ENCODE peak calls at places on chromosomes 11 and 22, in six cellular contexts. D is NCI-H510A treated with DMSO at 0.1 percent for 48 hours; K is GM10248; X is cardiac septum; H is pancreas; L is activated CD8-positive, alpha-beta T cell treated with anti-CD3 and anti-CD28 coated beads, Interleukin-2, amount 10 ng/mL, durations not matched to agents 7 days and 5 days. S is an unnamed sample.

GRCh38 chr11:113906038-113906437 is 1.4 kb downstream of the HTR3B start:
- DNase-seq in D (peak), K (no peak), X (no peak), H (peak), L (no peak), S (no peak)

GRCh38 chr11:7657306-7658025 is 15.8 kb downstream of the CYB5R2 start:
- DNase-seq in D (peak), K (no peak), X (no peak), H (peak), L (peak), S (no peak)

GRCh38 chr11:84673753-84674152 is 953.4 kb downstream of the DLG2 start:
- DNase-seq in D (no peak), K (no peak), X (no peak), H (no peak), L (no peak), S (no peak)

GRCh38 chr11:68677432-68677831 is 6.9 kb upstream of the GAL start:
- DNase-seq in D (no peak), K (no peak), X (peak), H (peak), L (no peak), S (no peak)

GRCh38 chr11:132631956-132632355 is 900.3 kb downstream of the OPCML start:
- DNase-seq in D (no peak), K (no peak), X (no peak), H (no peak), L (no peak), S (no peak)

GRCh38 chr22:27748355-27749168 is 53.0 kb downstream of the MN1 start:
- DNase-seq in D (no peak), K (no peak), X (peak), H (no peak), L (no peak), S (no peak)

GRCh38 chr11:122746050-122746478 is 90.5 kb downstream of the UBASH3B start:
- DNase-seq in D (no peak), K (peak), X (peak), H (no peak), L (peak), S (no peak)

GRCh38 chr11:65471410-65471762 is 27.5 kb upstream of the MALAT1 start:
- DNase-seq in D (no peak), K (peak), X (peak), H (peak), L (no peak), S (peak)

GRCh38 chr11:2582436-2582931 is 117.3 kb downstream of the KCNQ1OT1 start:
- DNase-seq in D (no peak), K (no peak), X (peak), H (peak), L (no peak), S (no peak)

GRCh38 chr11:30454108-30454507 is 131.2 kb downstream of the ARL14EP start:
- DNase-seq in D (no peak), K (no peak), X (no peak), H (no peak), L (no peak), S (no peak)

GRCh38 chr11:23866641-23867040 is 630.2 kb upstream of the LUZP2 start:
- DNase-seq in D (no peak), K (no peak), X (no peak), H (no peak), L (no peak), S (no peak)

GRCh38 chr11:111510311-111510710 is 1.9 kb downstream of the BTG4 start:
- DNase-seq in D (no peak), K (no peak), X (no peak), H (no peak), L (no peak), S (no peak)

GRCh38 chr11:2301631-2302272 is at the start of the genes C11orf21 and TSPAN32:
- DNase-seq in D (no peak), K (no peak), X (peak), H (no peak), L (peak), S (no peak)

GRCh38 chr11:47410404-47411264 is 2.2 kb downstream of the SLC39A13 start:
- DNase-seq in D (no peak), K (no peak), X (no peak), H (no peak), L (no peak), S (no peak)

GRCh38 chr11:875769-876301 is 33.2 kb downstream of the TSPAN4 start:
- DNase-seq in D (no peak), K (no peak), X (no peak), H (no peak), L (no peak), S (no peak)

GRCh38 chr11:3217751-3218482 is 696 bp downstream of the MRGPRG start:
- DNase-seq in D (no peak), K (no peak), X (peak), H (no peak), L (no peak), S (no peak)

GRCh38 chr22:31951201-31952093 is 7.1 kb downstream of the YWHAH start:
- DNase-seq in D (no peak), K (no peak), X (peak), H (no peak), L (no peak), S (no peak)

GRCh38 chr11:131234146-131234680 is 136.2 kb upstream of the NTM start:
- DNase-seq in D (no peak), K (no peak), X (no peak), H (no peak), L (no peak), S (no peak)

GRCh38 chr22:25972397-25972796 is 196.9 kb upstream of the SEZ6L start:
- DNase-seq in D (no peak), K (no peak), X (no peak), H (no peak), L (no peak), S (no peak)

GRCh38 chr11:19806251-19806650 is 93.6 kb downstream of the NAV2 start:
- DNase-seq in D (no peak), K (no peak), X (no peak), H (no peak), L (no peak), S (no peak)

GRCh38 chr11:117907276-117908110 is 21.7 kb downstream of the TMPRSS13 start:
- DNase-seq in D (peak), K (peak), X (peak), H (peak), L (peak), S (peak)

GRCh38 chr11:84358034-84358433 is 1071.9 kb upstream of the CCDC90B start:
- DNase-seq in D (no peak), K (no peak), X (no peak), H (no peak), L (no peak), S (no peak)

GRCh38 chr11:44617671-44618461 is 52.4 kb downstream of the CD82 start:
- DNase-seq in D (no peak), K (no peak), X (peak), H (no peak), L (no peak), S (no peak)

GRCh38 chr11:9757809-9758675 is 94.2 kb downstream of the SWAP70 start:
- DNase-seq in D (peak), K (peak), X (peak), H (peak), L (peak), S (peak)

GRCh38 chr22:33869946-33870345 is 50.3 kb downstream of the LARGE1 start:
- DNase-seq in D (no peak), K (no peak), X (peak), H (no peak), L (no peak), S (peak)

GRCh38 chr11:121478895-121479281 is 26.1 kb upstream of the SORL1-AS1 start:
- DNase-seq in D (no peak), K (no peak), X (no peak), H (no peak), L (no peak), S (no peak)

GRCh38 chr11:456533-456932 is 6.5 kb downstream of the PTDSS2 start:
- DNase-seq in D (no peak), K (peak), X (no peak), H (no peak), L (peak), S (no peak)

GRCh38 chr22:29155966-29156365 is 49.7 kb upstream of the EMID1 start:
- DNase-seq in D (no peak), K (no peak), X (peak), H (no peak), L (no peak), S (no peak)

GRCh38 chr11:34487430-34487829 is 26.2 kb downstream of the ELF5 start:
- DNase-seq in D (no peak), K (no peak), X (no peak), H (no peak), L (no peak), S (no peak)

GRCh38 chr22:44848296-44848741 is 95.9 kb downstream of the ARHGAP8 start:
- DNase-seq in D (no peak), K (no peak), X (no peak), H (no peak), L (no peak), S (no peak)

GRCh38 chr11:36453678-36454077 is 56.4 kb downstream of the TRAF6 start:
- DNase-seq in D (peak), K (peak), X (no peak), H (no peak), L (no peak), S (no peak)

GRCh38 chr22:21937821-21938070 is 14.9 kb downstream of the PPM1F start:
- DNase-seq in D (no peak), K (no peak), X (no peak), H (no peak), L (no peak), S (no peak)

GRCh38 chr22:47189056-47189916 is 426.8 kb downstream of the TBC1D22A start:
- DNase-seq in D (no peak), K (no peak), X (peak), H (no peak), L (no peak), S (no peak)

GRCh38 chr22:20799449-20799848 is 25.5 kb downstream of the SERPIND1 start:
- DNase-seq in D (no peak), K (no peak), X (no peak), H (no peak), L (no peak), S (no peak)

GRCh38 chr11:102157219-102157618 is 47.0 kb downstream of the YAP1 start:
- DNase-seq in D (no peak), K (no peak), X (no peak), H (peak), L (no peak), S (peak)

GRCh38 chr22:45181240-45181639 is 17.5 kb downstream of the NUP50 start:
- DNase-seq in D (no peak), K (no peak), X (no peak), H (no peak), L (no peak), S (no peak)

GRCh38 chr11:75593337-75593915 is 31.4 kb downstream of the SERPINH1 start:
- DNase-seq in D (no peak), K (no peak), X (no peak), H (no peak), L (no peak), S (no peak)

GRCh38 chr22:33579448-33580093 is 340.7 kb downstream of the LARGE1 start:
- DNase-seq in D (peak), K (peak), X (peak), H (peak), L (peak), S (peak)

GRCh38 chr11:20089796-20090653 is 70.2 kb downstream of the DBX1 start:
- DNase-seq in D (peak), K (no peak), X (no peak), H (peak), L (no peak), S (no peak)

GRCh38 chr11:31437742-31438435 is 68.2 kb downstream of the DNAJC24 start:
- DNase-seq in D (no peak), K (no peak), X (no peak), H (no peak), L (no peak), S (no peak)